ENCODE peak calls at places on chromosomes 13 and 19, in ten cellular contexts. D, W, I, E, S, H, Z, T, K and X are unnamed samples.

GRCh38 chr19:41510484-41510883 is 65.5 kb upstream of the CEACAM21 start:
- DNase-seq in D (no peak), W (no peak), I (no peak), E (no peak), S (no peak), H (no peak), Z (no peak), T (no peak), K (no peak), X (no peak)

GRCh38 chr13:114049026-114049425 is 75.2 kb upstream of the C13orf46 start:
- DNase-seq in D (no peak), W (no peak), I (no peak), E (no peak), S (no peak), H (no peak), Z (no peak), T (no peak), K (no peak), X (no peak)

GRCh38 chr19:18097993-18098890 is 664 bp downstream of the MAST3 start:
- DNase-seq in D (no peak), W (no peak), I (no peak), E (no peak), S (no peak), H (no peak), Z (no peak), T (no peak), K (no peak), X (no peak)

GRCh38 chr19:21587117-21587461 is 81.7 kb downstream of the ZNF429 start:
- DNase-seq in D (no peak), W (no peak), I (no peak), E (no peak), S (no peak), H (no peak), Z (peak; percentile 38), T (no peak), K (no peak), X (no peak)

GRCh38 chr13:27262546-27262945 is 8.1 kb upstream of the RASL11A start:
- DNase-seq in D (no peak), W (no peak), I (no peak), E (no peak), S (no peak), H (no peak), Z (no peak), T (no peak), K (no peak), X (no peak)

GRCh38 chr19:53903055-53903680 is 5.9 kb upstream of the CACNG7 start:
- DNase-seq in D (no peak), W (peak; percentile 46), I (peak; percentile 10), E (peak; percentile 64), S (no peak), H (no peak), Z (no peak), T (no peak), K (no peak), X (no peak)

GRCh38 chr13:110302986-110303385 is 4.0 kb downstream of the COL4A1 start:
- DNase-seq in D (no peak), W (no peak), I (no peak), E (no peak), S (no peak), H (peak; percentile 31), Z (no peak), T (no peak), K (no peak), X (no peak)

GRCh38 chr13:23866420-23867026 is 22.7 kb downstream of the MIPEP start:
- DNase-seq in D (no peak), W (no peak), I (no peak), E (peak; percentile 20), S (no peak), H (no peak), Z (no peak), T (no peak), K (no peak), X (no peak)

GRCh38 chr13:80145291-80145690 is 195.6 kb downstream of the SPRY2 start:
- DNase-seq in D (no peak), W (no peak), I (no peak), E (no peak), S (no peak), H (no peak), Z (no peak), T (no peak), K (no peak), X (no peak)

GRCh38 chr19:15453091-15453498 is 3.3 kb upstream of the WIZ start:
- DNase-seq in D (no peak), W (peak; percentile 37), I (no peak), E (no peak), S (no peak), H (peak; percentile 71), Z (peak; percentile 11), T (no peak), K (no peak), X (no peak)

GRCh38 chr13:94548382-94549240 is 47.3 kb downstream of the TGDS start:
- DNase-seq in D (peak; percentile 33), W (no peak), I (peak; percentile 77), E (peak; percentile 67), S (peak; percentile 37), H (peak; percentile 77), Z (no peak), T (no peak), K (no peak), X (no peak)

GRCh38 chr13:91946498-91947070 is 548.2 kb downstream of the GPC5 start:
- DNase-seq in D (no peak), W (peak; percentile 1), I (no peak), E (peak; percentile 14), S (no peak), H (no peak), Z (no peak), T (no peak), K (no peak), X (no peak)

DNA sequence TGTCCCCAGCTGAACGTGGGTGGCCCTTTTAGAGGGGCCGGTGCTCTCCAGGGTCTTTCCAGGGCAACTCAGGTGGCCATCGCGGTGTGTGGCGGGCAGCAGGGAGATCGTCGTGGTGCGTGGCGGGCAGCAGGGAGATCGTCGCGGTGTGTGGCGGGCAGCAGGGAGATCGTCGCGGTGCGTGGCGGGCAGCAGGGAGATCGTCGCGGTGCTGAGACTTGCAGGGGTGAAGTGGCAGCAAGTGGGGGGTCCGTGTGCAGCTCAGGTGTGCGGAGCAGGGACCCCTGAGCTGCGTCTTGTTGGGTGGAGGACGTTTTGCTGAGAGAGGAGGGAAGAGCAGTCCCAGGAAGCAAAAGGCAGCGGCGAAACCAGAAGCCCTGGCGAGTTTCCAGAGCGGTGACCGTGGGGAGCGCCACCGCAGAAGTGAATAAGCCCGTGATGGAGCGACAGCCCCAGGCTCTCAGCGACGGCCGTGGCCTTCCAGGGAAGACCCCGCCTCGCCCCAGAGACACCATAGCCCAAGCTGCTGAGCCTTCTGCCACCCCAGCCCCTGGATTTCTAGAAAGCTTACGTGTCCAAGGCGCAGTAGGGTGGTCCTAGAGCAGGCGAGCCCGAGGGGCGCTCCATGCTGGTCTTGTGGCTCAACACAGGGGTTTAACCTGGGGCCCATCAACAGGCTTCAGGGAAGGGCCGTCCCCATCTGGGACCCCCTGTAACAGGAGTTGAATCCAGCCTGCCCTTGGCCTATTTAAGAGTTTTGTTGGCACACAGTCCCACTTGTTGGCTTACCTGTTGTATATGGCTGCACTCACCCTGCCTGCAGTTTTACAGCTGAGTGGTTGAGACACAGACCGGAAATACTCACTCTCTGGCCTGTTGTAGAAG is 5.4 kb downstream of the NCLN start:
- DNase-seq in D (no peak), W (no peak), I (no peak), E (no peak), S (no peak), H (no peak), Z (no peak), T (no peak), K (no peak), X (no peak)
- H3K4me3 ChIP-seq in D (no peak overlapping the region), W (no peak overlapping the region), I (no peak overlapping the region), E (no peak overlapping the region), S (no peak overlapping the region), H (no peak overlapping the region), Z (no peak overlapping the region), T (no peak overlapping the region), K (no peak overlapping the region), X (no peak overlapping the region)

GRCh38 chr19:36526581-36526980 is 1.5 kb downstream of the ZNF260 start:
- DNase-seq in D (no peak), W (no peak), I (no peak), E (no peak), S (no peak), H (no peak), Z (no peak), T (no peak), K (no peak), X (no peak)
- H3K4me3 ChIP-seq in D (peak overlapping the region; percentile 76), W (no peak overlapping the region), I (peak overlapping the region; percentile 79), E (no peak overlapping the region), S (no peak overlapping the region), H (no peak overlapping the region), Z (no peak overlapping the region), T (no peak overlapping the region), K (no peak overlapping the region), X (no peak overlapping the region)

GRCh38 chr19:34962281-34962944 is 1.6 kb downstream of the ZNF792 start:
- DNase-seq in D (no peak), W (peak; percentile 95), I (no peak), E (no peak), S (no peak), H (no peak), Z (peak; percentile 35), T (no peak), K (no peak), X (no peak)
- H3K4me3 ChIP-seq in D (peak overlapping the region; percentile 96), W (peak overlapping the region; percentile 58), I (peak overlapping the region; percentile 99), E (no peak overlapping the region), S (no peak overlapping the region), H (peak overlapping the region; percentile 88), Z (peak overlapping the region; percentile 98), T (no peak overlapping the region), K (peak overlapping the region; percentile 73), X (peak overlapping the region; percentile 82)

GRCh38 chr19:10183926-10184325 is 10.8 kb downstream of the DNMT1 start:
- DNase-seq in D (no peak), W (no peak), I (no peak), E (no peak), S (no peak), H (no peak), Z (no peak), T (no peak), K (no peak), X (no peak)

GRCh38 chr19:10180459-10180858 is 14.3 kb downstream of the DNMT1 start:
- DNase-seq in D (no peak), W (no peak), I (no peak), E (no peak), S (no peak), H (no peak), Z (no peak), T (no peak), K (no peak), X (no peak)

GRCh38 chr19:10182847-10183246 is 11.9 kb downstream of the DNMT1 start:
- DNase-seq in D (no peak), W (no peak), I (no peak), E (no peak), S (no peak), H (no peak), Z (no peak), T (no peak), K (no peak), X (no peak)

GRCh38 chr19:10187315-10187714 is 7.4 kb downstream of the DNMT1 start:
- DNase-seq in D (no peak), W (no peak), I (no peak), E (no peak), S (no peak), H (no peak), Z (no peak), T (no peak), K (no peak), X (no peak)

DNA sequence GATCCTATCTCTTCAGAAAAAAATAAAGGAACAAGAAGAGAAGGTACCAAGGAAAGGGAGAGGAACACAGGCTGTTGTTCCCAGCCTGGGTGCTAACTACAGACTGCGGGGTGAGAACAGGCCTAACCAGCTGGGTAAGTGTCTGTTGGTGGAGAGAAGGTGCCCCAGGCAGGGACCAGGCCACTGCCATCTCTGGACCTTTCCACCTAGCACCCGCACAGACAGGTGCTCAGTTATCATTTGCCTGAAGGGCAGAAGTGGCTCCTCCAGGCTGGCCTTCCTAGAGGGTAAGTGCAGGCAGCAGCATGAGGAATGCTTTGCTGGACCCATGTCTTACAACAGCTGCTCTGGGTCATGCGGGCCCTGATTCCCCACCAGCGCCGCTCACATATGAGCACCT is 10.1 kb downstream of the DNMT1 start:
- DNase-seq in D (no peak), W (no peak), I (no peak), E (no peak), S (no peak), H (no peak), Z (no peak), T (no peak), K (no peak), X (no peak)
- H3K4me3 ChIP-seq in D (no peak overlapping the region), W (no peak overlapping the region), I (no peak overlapping the region), E (no peak overlapping the region), S (no peak overlapping the region), H (no peak overlapping the region), Z (no peak overlapping the region), T (no peak overlapping the region), K (no peak overlapping the region), X (no peak overlapping the region)